ENCODE peak calls at places on chromosomes 12 and 14, in five cellular contexts. U, W, H, R and P are unnamed samples. For H3K4me1, the result is how much of the 10 kb centered on the place peaks cover.

GRCh38 chr12:6180300-6181051 is 19.7 kb upstream of the CD9 start:
- DNase-seq in W (no peak), U (no peak), R (no peak), H (peak), P (peak)

GRCh38 chr12:125773033-125773432 is 707.8 kb downstream of the AACS start:
- DNase-seq in H (no peak), W (no peak), U (no peak), R (no peak), P (no peak)

GRCh38 chr12:19261773-19262172 is 132.2 kb downstream of the PLEKHA5 start:
- DNase-seq in U (no peak), R (no peak), H (no peak), W (no peak), P (no peak)

GRCh38 chr14:62743569-62743968 is 301.7 kb downstream of the KCNH5 start:
- DNase-seq in R (no peak), U (no peak), W (no peak), H (no peak), P (no peak)

GRCh38 chr14:80872645-80873044 is 68.9 kb downstream of the CEP128 start:
- DNase-seq in U (no peak), H (peak), R (no peak), W (no peak), P (no peak)

GRCh38 chr12:29792853-29793252 is 9.1 kb upstream of the TMTC1 start:
- DNase-seq in U (no peak), H (no peak), R (no peak), W (no peak), P (no peak)

GRCh38 chr14:59018978-59019377 is 169.5 kb upstream of the DAAM1 start:
- DNase-seq in U (no peak), W (no peak), H (no peak), R (no peak), P (no peak)

GRCh38 chr12:31228811-31229792 is 96.8 kb downstream of the SINHCAF start:
- DNase-seq in R (no peak), H (no peak), U (no peak), W (no peak), P (no peak)

GRCh38 chr14:35404246-35404495 is 378 bp downstream of the NFKBIA start:
- DNase-seq in W (no peak), U (no peak), H (no peak), R (no peak), P (no peak)

GRCh38 chr12:109840349-109841073 is 7.3 kb upstream of the TRPV4 start:
- DNase-seq in H (no peak), R (no peak), W (no peak), U (no peak), P (no peak)

GRCh38 chr14:61573748-61574513 is 121.4 kb upstream of the HIF1A start:
- DNase-seq in W (no peak), U (no peak), R (no peak), H (no peak), P (no peak)

GRCh38 chr12:44571031-44571550 is 305.0 kb downstream of the NELL2 start:
- DNase-seq in R (no peak), W (no peak), H (no peak), U (no peak), P (no peak)

GRCh38 chr12:32702470-32702869 is 23.4 kb downstream of the DNM1L start:
- DNase-seq in W (no peak), H (no peak), U (no peak), R (no peak), P (no peak)

GRCh38 chr14:76320486-76320885 is 55.5 kb upstream of the ESRRB start:
- DNase-seq in R (no peak), H (no peak), U (no peak), W (no peak), P (no peak)

GRCh38 chr12:7937867-7938506 is 2.0 kb upstream of the SLC2A3 start:
- DNase-seq in W (no peak), H (peak), U (no peak), R (no peak), P (no peak)

GRCh38 chr12:53053223-53054111 is 3.6 kb downstream of the TNS2 start:
- DNase-seq in R (peak), W (peak), U (peak), H (no peak), P (peak)

GRCh38 chr14:101060171-101060601 is 156.7 kb upstream of the RTL1 start:
- DNase-seq in R (no peak), H (no peak), U (no peak), W (no peak), P (peak)

GRCh38 chr14:68719634-68720384 is 73.1 kb downstream of the ZFP36L1 start:
- DNase-seq in H (no peak), W (no peak), R (no peak), U (no peak), P (no peak)

GRCh38 chr12:69241444-69242092 is 2.2 kb downstream of the CPSF6 start:
- DNase-seq in U (no peak), R (no peak), W (no peak), H (peak), P (no peak)

GRCh38 chr12:129772463-129773169 is 131.2 kb downstream of the TMEM132D start:
- DNase-seq in R (no peak), W (no peak), H (no peak), U (no peak), P (no peak)

DNA sequence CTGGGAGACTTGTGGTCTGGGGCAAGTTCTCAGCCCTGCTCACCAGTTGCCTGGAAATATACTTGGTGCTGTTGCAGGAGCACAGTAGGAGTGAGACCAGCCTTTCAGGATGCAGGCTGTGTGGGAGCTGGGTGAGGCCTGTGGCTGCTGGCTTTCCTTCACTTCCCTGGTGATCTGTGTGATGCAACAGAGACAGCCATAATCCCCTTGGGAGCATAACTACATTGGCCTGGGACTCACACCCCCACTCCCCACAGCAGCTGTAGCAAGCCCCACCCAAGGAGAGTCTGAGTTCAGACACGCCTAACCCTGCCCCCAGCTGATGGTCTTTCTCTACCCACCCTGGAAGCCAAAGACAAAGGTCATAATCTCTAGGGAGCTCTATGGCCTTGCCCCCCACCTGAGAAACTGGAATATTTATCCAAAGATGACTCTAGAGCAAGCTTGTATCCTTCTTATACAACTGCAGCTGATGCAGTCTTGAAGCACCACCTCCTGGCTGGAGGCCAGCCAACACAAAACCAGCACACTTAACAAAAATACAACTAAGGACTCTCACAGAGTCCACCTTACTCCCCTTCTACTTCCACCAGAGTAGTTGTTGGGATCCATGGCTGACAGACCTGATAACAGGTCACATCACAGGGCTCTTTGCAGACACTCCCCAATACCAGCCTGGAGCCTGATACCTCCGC is 190.4 kb upstream of the CPNE8 start:
- DNase-seq in H (no peak), R (no peak), W (no peak), U (no peak), P (no peak)
- TF ChIP-seq CTCF in H (no peak), R (no peak), W (no peak), U (no peak), P (no peak)

GRCh38 chr12:12909228-12909994 is 18.0 kb downstream of the GPRC5A start:
- DNase-seq in U (no peak), R (no peak), W (no peak), H (no peak), P (no peak)
- H3K4me1 ChIP-seq in U (under half), R (under half), W (under half), H (under half), P (under half)

DNA sequence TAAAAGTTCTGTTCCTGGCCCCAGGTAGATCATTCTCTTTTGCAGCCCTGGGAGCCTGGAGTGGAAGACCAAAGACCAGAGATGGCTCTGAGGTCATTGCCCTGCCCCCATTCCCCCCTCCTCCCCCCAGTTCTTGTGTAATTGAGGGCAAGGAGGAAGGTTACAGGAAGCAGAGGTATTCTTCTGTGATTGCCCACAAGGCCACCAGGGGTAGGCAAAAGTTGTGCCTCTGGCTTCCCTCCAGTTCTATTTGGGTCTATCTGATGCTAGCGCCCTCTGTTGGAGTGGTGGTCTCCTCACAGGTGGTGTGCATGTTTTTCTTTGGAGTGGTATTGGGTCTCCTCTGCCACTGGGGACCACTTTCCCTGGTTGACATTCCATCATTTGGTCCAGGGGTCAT is 41.2 kb upstream of the CRY1 start:
- DNase-seq in R (no peak), U (no peak), H (no peak), W (no peak), P (no peak)
- TF ChIP-seq CTCF in R (peak), U (no peak), H (no peak), W (no peak), P (no peak)

GRCh38 chr12:46659844-46660243 is 166.0 kb downstream of the SLC38A4 start:
- DNase-seq in U (no peak), H (no peak), R (no peak), W (no peak), P (no peak)

GRCh38 chr12:46660276-46660675 is 165.5 kb downstream of the SLC38A4 start:
- DNase-seq in W (no peak), H (peak), U (no peak), R (no peak), P (no peak)

GRCh38 chr12:46657416-46658411 is 168.1 kb downstream of the SLC38A4 start:
- DNase-seq in H (peak), R (no peak), W (no peak), U (no peak), P (no peak)

GRCh38 chr12:46660719-46661118 is 165.1 kb downstream of the SLC38A4 start:
- DNase-seq in W (no peak), H (peak), U (no peak), R (no peak), P (no peak)

DNA sequence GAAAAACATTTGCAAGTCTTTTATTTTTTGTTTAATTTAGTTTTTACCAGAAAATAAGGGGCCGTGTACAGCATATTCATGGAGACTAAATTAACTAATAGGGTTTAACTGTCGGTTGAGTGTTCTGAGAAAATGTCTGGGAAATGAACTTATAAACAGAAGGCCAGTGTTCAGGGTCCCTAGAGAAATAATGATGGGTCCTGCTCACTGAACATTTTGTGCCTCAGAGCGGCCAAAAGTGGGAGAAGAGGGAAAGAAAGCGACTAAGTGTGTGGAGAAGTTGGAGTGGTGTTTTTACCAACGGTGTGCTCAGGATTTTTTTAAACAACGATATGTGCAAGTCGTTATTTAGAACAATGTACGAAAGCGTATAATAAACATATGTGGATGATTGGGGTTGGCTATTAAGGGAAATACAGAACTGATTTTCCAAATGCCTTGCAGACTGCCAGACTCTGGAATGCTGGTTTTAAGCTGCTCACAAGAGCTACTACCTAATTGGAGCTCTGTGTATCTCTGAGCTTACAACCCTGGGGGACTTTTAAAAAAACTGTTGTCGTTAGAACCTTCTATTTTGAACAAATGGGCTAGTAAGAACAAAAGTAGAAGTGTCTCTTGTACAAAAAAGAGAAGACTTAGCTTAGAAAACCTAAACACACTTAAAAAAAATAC is 166.6 kb downstream of the SLC38A4 start:
- DNase-seq in U (no peak), W (no peak), H (peak), R (no peak), P (no peak)
- H3K4me1 ChIP-seq in U (under half), W (half or more), H (under half), R (under half), P (under half)

DNA sequence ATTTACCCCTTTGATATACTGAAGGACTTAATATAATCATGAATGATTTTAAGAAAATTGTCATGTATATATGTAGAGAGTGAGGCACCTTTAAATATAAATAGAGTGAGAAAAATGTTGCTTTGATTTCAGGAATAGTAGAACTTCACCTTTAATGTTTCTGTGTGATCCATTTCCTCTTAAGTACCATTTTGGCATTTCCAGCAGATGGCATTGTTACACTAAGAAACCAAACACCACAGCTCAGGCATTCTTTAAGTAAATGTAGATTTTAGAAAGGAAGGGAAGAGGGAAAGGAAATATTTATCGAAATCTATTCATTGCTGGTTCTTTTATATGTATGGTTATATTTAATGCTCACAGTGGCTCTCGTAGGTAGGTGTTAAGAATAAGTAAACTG is 556.7 kb upstream of the FBXO33 start:
- DNase-seq in H (peak), R (no peak), U (no peak), W (no peak), P (no peak)
- TF ChIP-seq CTCF in H (peak), R (no peak), U (peak), W (peak), P (peak)

DNA sequence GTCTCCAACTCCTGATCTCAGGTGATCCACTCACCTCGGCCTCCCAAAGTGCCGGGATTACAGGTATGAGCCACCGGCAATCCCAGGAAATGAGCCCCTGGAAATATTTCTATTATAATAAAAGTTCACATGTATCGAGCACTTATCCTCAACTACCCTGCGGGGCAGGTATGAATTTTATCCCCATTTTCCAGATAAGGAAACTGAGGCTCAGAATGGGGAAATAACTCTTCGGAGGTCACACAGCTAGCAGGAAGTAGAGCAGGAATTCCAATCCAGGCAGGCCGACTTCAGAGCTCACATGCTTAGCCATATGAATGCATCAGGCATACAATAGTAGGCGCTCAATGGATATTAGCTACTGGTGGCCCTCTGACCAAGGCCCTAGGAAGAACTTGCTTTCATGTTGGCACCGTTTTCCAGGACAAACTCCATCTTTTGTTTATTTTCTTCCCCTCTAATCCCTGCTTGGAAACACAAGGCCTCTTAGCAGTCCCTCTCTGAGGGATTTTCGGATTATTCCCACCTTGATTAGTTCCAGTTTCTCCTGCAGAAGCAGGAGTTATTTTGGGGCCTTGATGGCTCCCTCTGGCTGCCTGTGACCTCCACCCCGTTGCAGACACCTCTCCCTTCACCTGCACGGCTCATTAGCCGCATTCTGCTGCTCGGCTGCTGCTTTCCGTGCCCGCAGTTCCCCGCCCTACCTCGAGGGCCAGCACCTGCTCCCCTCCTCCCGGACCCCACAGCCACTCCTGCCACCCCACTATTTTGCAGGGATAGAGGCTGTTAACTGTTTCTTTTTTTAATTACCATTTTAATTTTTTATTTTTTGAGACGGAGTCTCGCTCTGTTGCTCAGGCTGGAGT is 18.7 kb upstream of the POP5 start:
- DNase-seq in W (no peak), H (no peak), R (no peak), U (no peak), P (no peak)
- H3K4me1 ChIP-seq in W (under half), H (under half), R (under half), U (under half), P (under half)